ENCODE peak calls at places on chromosome 3, in four cellular contexts. J is activated CD4-positive, CD25-positive, alpha-beta regulatory T cell; N is brain pericyte; H is nucleus accumbens. X is an unnamed sample.

GRCh38 chr3:12405432-12406272 is 78.6 kb upstream of the TSEN2 start:
- DNase-seq in N (peak), H (no peak), J (no peak), X (peak)

GRCh38 chr3:174275336-174275735 is 583.8 kb upstream of the NAALADL2 start:
- DNase-seq in N (no peak), J (no peak), H (no peak), X (no peak)

GRCh38 chr3:178971614-178972013 is 100.0 kb downstream of the ZMAT3 start:
- DNase-seq in N (no peak), H (no peak), J (no peak), X (peak)

GRCh38 chr3:71069797-71070196 is 513.7 kb downstream of the FOXP1 start:
- DNase-seq in H (peak), J (peak), N (no peak), X (peak)

GRCh38 chr3:52432631-52433030 is 12.3 kb downstream of the SEMA3G start:
- DNase-seq in N (no peak), H (no peak), J (no peak), X (no peak)

GRCh38 chr3:7015683-7016440 is 154.9 kb downstream of the GRM7 start:
- DNase-seq in N (no peak), J (no peak), H (no peak), X (no peak)

GRCh38 chr3:104785966-104786365 is 580.7 kb upstream of the ALCAM start:
- DNase-seq in J (no peak), N (no peak), H (no peak), X (no peak)

GRCh38 chr3:149170672-149171071 is 41.2 kb downstream of the HPS3 start:
- DNase-seq in J (no peak), N (no peak), H (no peak), X (no peak)

GRCh38 chr3:52707585-52707984 is 1.7 kb downstream of the SPCS1 start:
- DNase-seq in J (no peak), H (no peak), N (no peak), X (no peak)

GRCh38 chr3:143302638-143303171 is 183.1 kb downstream of the CHST2 start:
- DNase-seq in H (no peak), N (peak), J (no peak), X (peak)

GRCh38 chr3:13379191-13379830 is 40.8 kb downstream of the NUP210 start:
- DNase-seq in H (peak), J (no peak), N (peak), X (peak)

GRCh38 chr3:122092460-122093165 is 37.5 kb downstream of the CD86 start:
- DNase-seq in N (no peak), H (no peak), J (no peak), X (peak)

GRCh38 chr3:176905331-176905730 is 292.0 kb downstream of the TBL1XR1 start:
- DNase-seq in J (no peak), H (no peak), N (no peak), X (no peak)

GRCh38 chr3:47266709-47267489 is 15.7 kb downstream of the KIF9 start:
- DNase-seq in J (no peak), N (peak), H (peak), X (peak)

GRCh38 chr3:62529230-62529629 is 155.9 kb upstream of the FEZF2 start:
- DNase-seq in N (no peak), J (no peak), H (no peak), X (peak)

X was measured in RPMI7951.